ENCODE peak calls at places on chromosomes 7 and 10, in four cellular contexts. V is H9, X is mesendoderm, A is IMR-90. W is an unnamed sample.

GRCh38 chr7:85074-85945 is 107.1 kb upstream of the FAM20C start:
- DNase-seq in V (peak), X (peak), A (peak), W (no peak)

GRCh38 chr7:75617634-75618234 is 121.0 kb downstream of the HIP1 start:
- DNase-seq in V (no peak), X (no peak), A (no peak), W (no peak)

GRCh38 chr7:79282051-79282694 is 171.3 kb downstream of the MAGI2 start:
- DNase-seq in V (no peak), X (peak), A (peak), W (no peak)

GRCh38 chr10:83476211-83476610 is 663.1 kb upstream of the GHITM start:
- DNase-seq in V (no peak), X (no peak), A (no peak), W (no peak)

GRCh38 chr7:158383665-158384064 is 204.0 kb downstream of the PTPRN2 start:
- DNase-seq in V (no peak), X (no peak), A (no peak), W (no peak)

GRCh38 chr10:130231211-130231850 is 95.1 kb downstream of the GLRX3 start:
- DNase-seq in V (peak), X (no peak), A (no peak), W (no peak)

GRCh38 chr7:1366801-1367405 is 92.4 kb downstream of the MICALL2 start:
- DNase-seq in V (no peak), X (no peak), A (no peak), W (no peak)

GRCh38 chr7:2645274-2645868 is 13.6 kb downstream of the TTYH3 start:
- DNase-seq in V (peak), X (peak), A (no peak), W (no peak)

GRCh38 chr7:81534446-81534845 is 235.4 kb downstream of the HGF start:
- DNase-seq in V (no peak), X (no peak), A (no peak), W (no peak)

GRCh38 chr7:136865236-136865635 is 3.2 kb upstream of the CHRM2 start:
- DNase-seq in V (no peak), X (no peak), A (no peak), W (no peak)

GRCh38 chr10:78448994-78449418 is 415.3 kb downstream of the RPS24 start:
- DNase-seq in V (no peak), X (no peak), A (no peak), W (no peak)

GRCh38 chr7:44097064-44097932 is 6.8 kb upstream of the AEBP1 start:
- DNase-seq in V (no peak), X (no peak), A (no peak), W (no peak)

GRCh38 chr10:132099701-132100481 is 34.1 kb downstream of the JAKMIP3 start:
- DNase-seq in V (peak), X (no peak), A (no peak), W (no peak)

GRCh38 chr10:13668126-13668525 is 81.4 kb downstream of the PRPF18 start:
- DNase-seq in V (no peak), X (no peak), A (no peak), W (no peak)

GRCh38 chr10:103241262-103242011 is 4.2 kb upstream of the RPEL1 start:
- DNase-seq in V (peak), X (peak), A (peak), W (no peak)

GRCh38 chr7:44132039-44132438 is 8.7 kb upstream of the POLD2 start:
- DNase-seq in V (no peak), X (peak), A (peak), W (no peak)

GRCh38 chr7:72187179-72187578 is 225.0 kb downstream of the CALN1 start:
- DNase-seq in V (no peak), X (peak), A (no peak), W (peak)

GRCh38 chr10:62790019-62790555 is 14.4 kb upstream of the ADO start:
- DNase-seq in V (no peak), X (no peak), A (no peak), W (no peak)

GRCh38 chr7:45575501-45576248 is 1.5 kb downstream of the ADCY1 start:
- DNase-seq in V (peak), X (no peak), A (no peak), W (no peak)

GRCh38 chr7:79339208-79339925 is 114.1 kb downstream of the MAGI2 start:
- DNase-seq in V (no peak), X (no peak), A (no peak), W (no peak)

GRCh38 chr10:48779546-48780152 is 95.0 kb downstream of the WDFY4 start:
- DNase-seq in V (no peak), X (no peak), A (no peak), W (no peak)

GRCh38 chr7:57176928-57177635 is 44.8 kb upstream of the ZNF479 start:
- DNase-seq in V (no peak), X (no peak), A (no peak), W (no peak)

GRCh38 chr7:4479367-4480039 is 202.6 kb upstream of the FOXK1 start:
- DNase-seq in V (peak), X (peak), A (peak), W (peak)
- H3K56ac ChIP-seq in V (no peak), X (no peak), A (no peak), W (no peak)

GRCh38 chr10:31134303-31134928 is 102.8 kb upstream of the ZNF438 start:
- DNase-seq in V (no peak), X (peak), A (peak), W (no peak)
- H3K9ac ChIP-seq in V (peak), X (peak), A (peak), W (no peak)

DNA sequence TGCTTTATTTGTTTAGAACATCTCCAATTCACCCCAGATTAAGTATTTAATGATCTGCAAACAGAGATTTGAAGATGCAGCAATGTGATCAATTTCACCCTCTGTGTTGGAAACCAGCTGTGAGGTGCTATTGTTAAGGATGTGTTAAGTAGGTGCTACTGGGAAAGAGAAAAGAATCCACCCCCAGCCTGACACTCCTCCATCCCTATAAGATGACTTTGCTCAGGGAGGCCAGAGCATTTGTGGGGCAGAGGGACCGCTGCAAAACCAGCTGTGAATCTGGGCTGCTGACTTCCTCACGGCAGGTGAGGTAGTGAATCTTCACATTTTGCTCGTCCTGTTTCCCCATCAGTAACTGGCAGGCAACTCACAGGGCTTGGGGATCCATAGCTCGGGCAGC is 297.5 kb downstream of the GFRA1 start:
- DNase-seq in V (peak), X (peak), A (no peak), W (no peak)
- H3K56ac ChIP-seq in V (no peak), X (no peak), A (no peak), W (no peak)

DNA sequence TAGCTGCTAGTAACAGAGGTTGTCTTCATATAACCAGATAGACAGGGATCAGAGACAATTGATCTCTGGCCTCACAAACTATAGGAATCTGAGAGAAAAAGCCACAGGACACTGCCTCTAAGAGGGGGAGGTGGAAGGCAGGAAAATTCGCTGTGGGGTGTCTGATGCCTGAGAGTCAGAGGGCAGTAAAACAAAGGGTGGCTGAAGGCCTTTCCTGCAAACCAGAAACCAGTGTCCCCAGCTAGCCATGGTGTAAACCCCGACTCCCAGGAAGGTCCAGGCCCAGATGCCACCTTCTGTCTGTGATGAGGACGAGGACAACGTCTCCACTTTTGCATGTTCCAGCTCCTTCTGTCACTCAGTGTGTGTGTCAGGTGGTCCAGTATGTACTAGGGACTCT is 215.1 kb downstream of the ADARB2 start:
- DNase-seq in V (no peak), X (peak), A (no peak), W (peak)
- H3K9ac ChIP-seq in V (no peak), X (no peak), A (no peak), W (no peak)

GRCh38 chr7:157335256-157335655 is 1.5 kb upstream of the DNAJB6 start:
- DNase-seq in V (no peak), X (no peak), A (no peak), W (no peak)

GRCh38 chr7:157329447-157329846 is 7.4 kb upstream of the DNAJB6 start:
- DNase-seq in V (no peak), X (no peak), A (no peak), W (no peak)
- H3K56ac ChIP-seq in V (no peak), X (no peak), A (no peak), W (no peak)

DNA sequence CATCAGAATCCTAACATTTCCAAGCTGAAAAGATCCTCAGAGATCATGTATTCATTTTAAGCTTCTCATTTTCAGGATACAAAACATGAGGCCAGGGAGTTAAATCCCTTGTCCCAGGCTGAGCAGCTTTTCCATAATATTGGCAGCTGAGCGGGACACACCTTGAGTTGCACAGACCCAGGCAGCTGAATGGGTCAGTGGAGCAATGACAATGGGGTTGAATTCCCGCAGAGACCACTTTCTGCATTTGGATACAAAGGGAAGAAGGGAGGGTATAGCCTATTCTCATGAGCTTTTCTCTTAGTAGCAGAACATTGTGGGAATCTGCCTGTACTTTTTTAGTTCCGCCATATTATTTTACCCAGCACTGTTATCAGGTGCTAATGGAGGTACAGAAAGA is 49.5 kb downstream of the PRR15 start:
- DNase-seq in V (no peak), X (no peak), A (no peak), W (no peak)
- H3K9ac ChIP-seq in V (no peak), X (no peak), A (no peak), W (no peak)

GRCh38 chr10:99507265-99507664 is 25.5 kb upstream of the NKX2-3 start:
- DNase-seq in V (no peak), X (no peak), A (no peak), W (no peak)
- H3K56ac ChIP-seq in V (no peak), X (no peak), A (no peak), W (no peak)

GRCh38 chr7:4861673-4862072 is at the start of gene PAPOLB:
- DNase-seq in V (no peak), X (no peak), A (no peak), W (no peak)
- H3K9ac ChIP-seq in V (no peak), X (no peak), A (no peak), W (no peak)

W was measured in H1.